ENCODE peak calls at places on chromosomes 16 and 17, in five cellular contexts. V is trophoblast cell, G is IMR-90, B is H1, L is mesendoderm. N is an unnamed sample.

GRCh38 chr17:74552037-74552436 is 6.1 kb upstream of the CD300C start:
- DNase-seq in L (no peak), G (no peak), V (peak), B (no peak), N (no peak)

GRCh38 chr17:74953129-74953687 is 17.5 kb downstream of the OTOP3 start:
- DNase-seq in G (no peak), L (no peak), V (no peak), B (no peak), N (no peak)

GRCh38 chr16:56736476-56736875 is 6.5 kb downstream of the NUP93 start:
- DNase-seq in V (no peak), L (no peak), G (no peak), B (no peak), N (no peak)

GRCh38 chr17:60557805-60558204 is 31.8 kb upstream of the APPBP2 start:
- DNase-seq in B (no peak), V (no peak), G (no peak), L (peak), N (no peak)

GRCh38 chr17:79919164-79919585 is 79.9 kb upstream of the CBX4 start:
- DNase-seq in G (no peak), L (no peak), B (no peak), V (no peak), N (no peak)

GRCh38 chr17:54948380-54948779 is 20.1 kb downstream of the COX11 start:
- DNase-seq in G (peak), B (no peak), L (no peak), V (no peak), N (no peak)

GRCh38 chr16:86090461-86091170 is 191.7 kb downstream of the IRF8 start:
- DNase-seq in V (no peak), B (no peak), L (no peak), G (no peak), N (no peak)

GRCh38 chr17:3848229-3848628 is 2.2 kb upstream of the NCBP3 start:
- DNase-seq in V (no peak), L (no peak), B (no peak), G (no peak), N (no peak)

GRCh38 chr17:72560303-72561247 is 439.8 kb downstream of the SOX9 start:
- DNase-seq in L (peak), V (peak), B (no peak), G (peak), N (peak)

GRCh38 chr17:48619821-48620496 is 4.9 kb upstream of the HOXB8 start:
- DNase-seq in B (no peak), L (no peak), V (no peak), G (no peak), N (no peak)

GRCh38 chr17:55395803-55396505 is 25.7 kb downstream of the MMD start:
- DNase-seq in G (no peak), V (no peak), B (no peak), L (no peak), N (no peak)

GRCh38 chr17:76025294-76025693 is 1.8 kb downstream of the EVPL start:
- DNase-seq in B (no peak), G (no peak), L (no peak), V (no peak), N (no peak)

GRCh38 chr16:82031116-82032084 is 3.7 kb upstream of the HSD17B2 start:
- DNase-seq in L (peak), V (peak), B (no peak), G (peak), N (peak)

GRCh38 chr17:46194393-46195216 is 1.4 kb upstream of the KANSL1 start:
- DNase-seq in G (peak), L (peak), B (no peak), V (peak), N (no peak)

GRCh38 chr16:53504161-53504663 is 1.2 kb upstream of the AKTIP start:
- DNase-seq in L (peak), B (no peak), G (peak), V (peak), N (no peak)

GRCh38 chr17:10557422-10557821 is 8.0 kb upstream of the MYH2 start:
- DNase-seq in B (no peak), G (no peak), V (no peak), L (no peak), N (no peak)

GRCh38 chr17:10558049-10558448 is 8.6 kb upstream of the MYH2 start:
- DNase-seq in V (no peak), L (no peak), B (no peak), G (no peak), N (no peak)

GRCh38 chr17:10556301-10557005 is 7.0 kb upstream of the MYH2 start:
- DNase-seq in L (no peak), G (no peak), B (no peak), V (no peak), N (no peak)
- H3K18ac ChIP-seq in L (no peak), G (no peak), B (no peak), V (no peak), N (no peak)

DNA sequence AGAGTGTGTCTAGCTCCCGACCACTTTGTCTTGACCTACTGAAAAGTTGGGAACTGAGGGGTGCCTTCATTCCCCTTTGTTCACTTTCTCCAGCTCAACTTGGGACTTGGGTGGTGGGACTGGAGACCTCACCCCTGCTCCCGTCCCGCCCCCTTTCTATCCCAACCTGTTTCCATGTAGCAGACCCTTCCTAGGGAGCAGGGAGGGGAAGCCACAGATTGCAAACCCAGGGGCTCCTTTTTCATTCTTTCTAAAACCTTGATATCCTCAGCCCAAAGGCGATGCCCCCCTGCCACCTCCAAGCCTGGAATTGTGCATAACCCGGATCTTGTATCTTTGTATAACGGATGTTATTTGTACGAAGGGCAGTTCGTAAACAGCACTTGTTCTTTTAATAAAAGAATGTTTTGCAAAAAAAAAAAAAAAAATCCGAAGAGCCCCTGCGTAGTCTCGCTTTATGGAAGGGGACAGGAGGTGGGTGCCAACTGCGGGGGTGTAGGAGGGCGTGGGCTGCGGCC is 714 bp upstream of the CISD3 start:
- DNase-seq in B (no peak), G (no peak), V (peak), L (no peak), N (no peak)
- H3K18ac ChIP-seq in B (peak), G (no peak), V (peak), L (peak), N (peak)

GRCh38 chr17:63697341-63698286 is 2.3 kb downstream of the LIMD2 start:
- DNase-seq in G (no peak), V (peak), B (no peak), L (peak), N (no peak)

GRCh38 chr17:63698381-63698885 is 1.5 kb downstream of the LIMD2 start:
- DNase-seq in V (no peak), G (no peak), B (no peak), L (no peak), N (no peak)

GRCh38 chr17:63700528-63701441 is 860 bp upstream of the LIMD2 start:
- DNase-seq in B (no peak), V (no peak), L (peak), G (peak), N (peak)

GRCh38 chr17:63699638-63700527 is at the start of gene LIMD2:
- DNase-seq in L (peak), G (no peak), B (no peak), V (peak), N (peak)

GRCh38 chr17:63698886-63699637 is 863 bp downstream of the LIMD2 start:
- DNase-seq in G (peak), B (no peak), V (no peak), L (peak), N (no peak)
- H3K18ac ChIP-seq in G (no peak), B (peak), V (no peak), L (peak), N (peak)

GRCh38 chr16:2024026-2024425 is 2.7 kb upstream of the NHERF2 start:
- DNase-seq in L (no peak), V (no peak), B (no peak), G (no peak), N (no peak)
- H3K18ac ChIP-seq in L (no peak), V (no peak), B (peak), G (no peak), N (peak)

GRCh38 chr16:89918453-89919347 is at the start of gene MC1R:
- DNase-seq in L (peak), B (no peak), V (peak), G (peak), N (peak)
- H3K18ac ChIP-seq in L (peak), B (peak), V (peak), G (peak), N (peak)

DNA sequence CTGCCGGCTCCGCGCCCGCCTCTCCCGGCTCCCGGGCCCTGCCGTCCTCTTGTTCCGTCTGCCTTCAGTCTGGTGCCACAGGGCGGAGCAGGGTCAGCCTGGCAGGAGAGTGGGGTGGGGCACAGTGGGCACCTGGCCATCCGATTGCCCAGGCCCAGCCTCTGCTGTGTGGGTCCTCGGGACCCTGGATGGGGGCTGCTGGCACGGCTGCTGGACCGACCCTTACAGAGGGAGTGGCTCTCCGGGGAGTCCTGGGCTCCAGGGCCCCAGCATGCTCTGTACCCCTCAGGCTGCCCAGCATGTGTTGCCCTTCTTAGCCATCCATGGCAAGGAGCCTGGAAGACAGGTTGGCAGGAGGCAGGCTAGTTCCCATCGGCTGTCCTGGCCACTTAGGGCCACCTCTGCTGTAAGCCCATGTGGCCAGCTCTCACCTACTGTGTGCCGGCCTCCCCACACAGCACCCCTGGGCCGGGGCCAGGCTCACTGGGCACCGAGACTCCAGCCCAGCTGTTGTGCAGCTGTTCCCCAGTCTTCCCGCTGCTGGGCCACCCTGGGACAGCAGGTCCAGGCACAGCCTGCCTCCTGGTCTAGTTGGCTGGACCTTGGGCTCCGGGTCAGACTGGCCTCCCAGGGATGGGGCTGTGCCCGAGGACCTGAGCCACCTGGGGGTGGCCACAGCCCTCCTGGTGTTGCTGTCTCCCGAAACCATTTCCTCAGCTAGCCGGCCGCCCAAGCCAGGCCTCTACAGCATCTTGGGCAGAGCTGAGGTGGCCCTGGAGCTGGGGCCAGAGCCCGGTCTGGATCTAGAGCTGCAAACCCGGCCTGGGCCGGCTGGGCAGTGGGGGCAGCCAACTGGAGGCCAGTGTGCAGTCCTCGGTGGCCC is 24.9 kb downstream of the BAHCC1 start:
- DNase-seq in V (no peak), B (no peak), G (no peak), L (no peak), N (no peak)
- H3K18ac ChIP-seq in V (no peak), B (no peak), G (peak), L (no peak), N (peak)

DNA sequence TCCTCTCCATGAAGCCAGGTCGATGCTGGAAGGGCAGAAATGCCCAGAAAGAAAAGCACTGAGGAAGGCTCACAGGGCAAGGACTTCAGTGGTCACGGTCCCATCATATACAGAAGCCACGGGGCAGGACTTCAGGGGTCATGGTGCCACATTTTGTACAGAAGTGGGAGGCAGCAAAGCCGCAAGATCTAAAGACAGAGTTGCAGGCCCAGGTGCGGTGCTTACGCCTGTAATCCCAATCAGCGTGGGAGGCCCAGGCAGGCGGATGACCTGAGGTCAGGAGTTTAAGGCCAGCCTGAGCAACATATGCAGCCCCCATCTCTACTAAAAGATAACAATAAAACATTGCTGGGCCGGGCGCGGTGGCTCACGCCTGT is 96.0 kb downstream of the NXN start:
- DNase-seq in G (no peak), B (no peak), V (no peak), L (no peak), N (no peak)
- H3K18ac ChIP-seq in G (no peak), B (no peak), V (peak), L (no peak), N (peak)